ENCODE peak calls at places on chromosomes 13 and 19, in six cellular contexts. One of them, this sample, is unnamed.

GRCh38 chr19:5205388-5205787 is 135.2 kb downstream of the PTPRS start:
- DNase-seq in GM12892: no peak
- DNase-seq in esophagus muscularis mucosa: no peak
- DNase-seq in stomach: no peak
- DNase-seq in breast epithelium: no peak
- DNase-seq in GM12891: no peak
- DNase-seq in this sample: no peak

GRCh38 chr13:44932171-44932849 is 57.0 kb downstream of the NUFIP1 start:
- DNase-seq in GM12892: no peak
- DNase-seq in esophagus muscularis mucosa: no peak
- DNase-seq in stomach: no peak
- DNase-seq in breast epithelium: no peak
- DNase-seq in GM12891: no peak
- DNase-seq in this sample: no peak

GRCh38 chr13:66367356-66367755 is 862.8 kb downstream of the PCDH9 start:
- DNase-seq in GM12892: no peak
- DNase-seq in esophagus muscularis mucosa: no peak
- DNase-seq in stomach: no peak
- DNase-seq in breast epithelium: no peak
- DNase-seq in GM12891: no peak
- DNase-seq in this sample: no peak

GRCh38 chr13:41654800-41655199 is 197.4 kb downstream of the RGCC start:
- DNase-seq in GM12892: no peak
- DNase-seq in esophagus muscularis mucosa: no peak
- DNase-seq in stomach: no peak
- DNase-seq in breast epithelium: no peak
- DNase-seq in GM12891: no peak
- DNase-seq in this sample: no peak

GRCh38 chr13:113469582-113469981 is 16.3 kb upstream of the ADPRHL1 start:
- DNase-seq in GM12892: no peak
- DNase-seq in esophagus muscularis mucosa: peak
- DNase-seq in stomach: no peak
- DNase-seq in breast epithelium: no peak
- DNase-seq in GM12891: no peak
- DNase-seq in this sample: no peak

GRCh38 chr13:93248627-93249047 is 22.0 kb downstream of the GPC6 start:
- DNase-seq in GM12892: no peak
- DNase-seq in esophagus muscularis mucosa: no peak
- DNase-seq in stomach: peak
- DNase-seq in breast epithelium: no peak
- DNase-seq in GM12891: no peak
- DNase-seq in this sample: no peak

GRCh38 chr13:27851049-27851448 is 58.8 kb downstream of the GSX1 start:
- DNase-seq in GM12892: no peak
- DNase-seq in esophagus muscularis mucosa: no peak
- DNase-seq in stomach: no peak
- DNase-seq in breast epithelium: no peak
- DNase-seq in GM12891: no peak
- DNase-seq in this sample: no peak

GRCh38 chr13:113205428-113205931 is 3.0 kb downstream of the PCID2 start:
- DNase-seq in GM12892: no peak
- DNase-seq in esophagus muscularis mucosa: no peak
- DNase-seq in stomach: no peak
- DNase-seq in breast epithelium: no peak
- DNase-seq in GM12891: no peak
- DNase-seq in this sample: no peak

GRCh38 chr19:17394891-17395415 is 957 bp upstream of the CCDC194 start:
- DNase-seq in GM12892: no peak
- DNase-seq in esophagus muscularis mucosa: no peak
- DNase-seq in stomach: peak
- DNase-seq in breast epithelium: no peak
- DNase-seq in GM12891: no peak
- DNase-seq in this sample: no peak

GRCh38 chr19:49924004-49924880 is 4.8 kb upstream of the ATF5 start:
- DNase-seq in GM12892: no peak
- DNase-seq in esophagus muscularis mucosa: no peak
- DNase-seq in stomach: no peak
- DNase-seq in breast epithelium: no peak
- DNase-seq in GM12891: no peak
- DNase-seq in this sample: no peak

GRCh38 chr13:28316841-28317240 is 178.1 kb downstream of the FLT1 start:
- DNase-seq in GM12892: no peak
- DNase-seq in esophagus muscularis mucosa: no peak
- DNase-seq in stomach: no peak
- DNase-seq in breast epithelium: no peak
- DNase-seq in GM12891: no peak
- DNase-seq in this sample: no peak

GRCh38 chr19:30664358-30665058 is 292.3 kb downstream of the ZNF536 start:
- DNase-seq in GM12892: no peak
- DNase-seq in esophagus muscularis mucosa: no peak
- DNase-seq in stomach: peak
- DNase-seq in breast epithelium: no peak
- DNase-seq in GM12891: no peak
- DNase-seq in this sample: no peak

GRCh38 chr13:98411617-98412310 is 165.1 kb downstream of the STK24 start:
- DNase-seq in GM12892: no peak
- DNase-seq in esophagus muscularis mucosa: no peak
- DNase-seq in stomach: no peak
- DNase-seq in breast epithelium: no peak
- DNase-seq in GM12891: no peak
- DNase-seq in this sample: no peak

GRCh38 chr13:80361883-80362327 is 21.0 kb upstream of the SPRY2 start:
- DNase-seq in GM12892: no peak
- DNase-seq in esophagus muscularis mucosa: no peak
- DNase-seq in stomach: no peak
- DNase-seq in breast epithelium: no peak
- DNase-seq in GM12891: no peak
- DNase-seq in this sample: no peak

GRCh38 chr19:2186071-2186846 is 22.5 kb downstream of the DOT1L start:
- DNase-seq in GM12892: no peak
- DNase-seq in esophagus muscularis mucosa: peak
- DNase-seq in stomach: peak
- DNase-seq in breast epithelium: peak
- DNase-seq in GM12891: no peak
- DNase-seq in this sample: no peak

GRCh38 chr13:26571518-26571917 is 14.0 kb downstream of the WASF3 start:
- DNase-seq in GM12892: no peak
- DNase-seq in esophagus muscularis mucosa: no peak
- DNase-seq in stomach: no peak
- DNase-seq in breast epithelium: no peak
- DNase-seq in GM12891: no peak
- DNase-seq in this sample: no peak

GRCh38 chr19:39409207-39409885 is 2.7 kb downstream of the ZFP36 start:
- DNase-seq in GM12892: no peak
- DNase-seq in esophagus muscularis mucosa: peak
- DNase-seq in stomach: peak
- DNase-seq in breast epithelium: peak
- DNase-seq in GM12891: no peak
- DNase-seq in this sample: no peak
- TF ChIP-seq POLR2AphosphoS5 in GM12892: no peak
- TF ChIP-seq POLR2AphosphoS5 in esophagus muscularis mucosa: no peak
- TF ChIP-seq POLR2AphosphoS5 in stomach: peak
- TF ChIP-seq POLR2AphosphoS5 in breast epithelium: peak
- TF ChIP-seq POLR2AphosphoS5 in GM12891: no peak
- TF ChIP-seq POLR2AphosphoS5 in this sample: peak

GRCh38 chr13:49627831-49628652 is at the start of gene ARL11:
- DNase-seq in GM12892: peak
- DNase-seq in esophagus muscularis mucosa: no peak
- DNase-seq in stomach: peak
- DNase-seq in breast epithelium: peak
- DNase-seq in GM12891: peak
- DNase-seq in this sample: no peak
- TF ChIP-seq POLR2A in GM12892: peak
- TF ChIP-seq POLR2A in esophagus muscularis mucosa: no peak
- TF ChIP-seq POLR2A in stomach: no peak
- TF ChIP-seq POLR2A in breast epithelium: no peak
- TF ChIP-seq POLR2A in GM12891: peak
- TF ChIP-seq POLR2A in this sample: no peak

GRCh38 chr19:15138427-15138826 is 31.2 kb downstream of the SYDE1 start:
- DNase-seq in GM12892: no peak
- DNase-seq in esophagus muscularis mucosa: no peak
- DNase-seq in stomach: no peak
- DNase-seq in breast epithelium: no peak
- DNase-seq in GM12891: no peak
- DNase-seq in this sample: no peak

GRCh38 chr19:15141143-15141542 is 33.9 kb downstream of the SYDE1 start:
- DNase-seq in GM12892: no peak
- DNase-seq in esophagus muscularis mucosa: no peak
- DNase-seq in stomach: no peak
- DNase-seq in breast epithelium: no peak
- DNase-seq in GM12891: no peak
- DNase-seq in this sample: no peak

GRCh38 chr19:15137777-15138176 is 30.6 kb downstream of the SYDE1 start:
- DNase-seq in GM12892: no peak
- DNase-seq in esophagus muscularis mucosa: no peak
- DNase-seq in stomach: no peak
- DNase-seq in breast epithelium: no peak
- DNase-seq in GM12891: no peak
- DNase-seq in this sample: no peak

GRCh38 chr19:15142313-15142712 is 35.1 kb downstream of the SYDE1 start:
- DNase-seq in GM12892: no peak
- DNase-seq in esophagus muscularis mucosa: no peak
- DNase-seq in stomach: no peak
- DNase-seq in breast epithelium: no peak
- DNase-seq in GM12891: no peak
- DNase-seq in this sample: no peak

GRCh38 chr19:15136234-15136954 is 29.2 kb downstream of the SYDE1 start:
- DNase-seq in GM12892: no peak
- DNase-seq in esophagus muscularis mucosa: no peak
- DNase-seq in stomach: no peak
- DNase-seq in breast epithelium: no peak
- DNase-seq in GM12891: no peak
- DNase-seq in this sample: no peak
- TF ChIP-seq POLR2AphosphoS5 in GM12892: no peak
- TF ChIP-seq POLR2AphosphoS5 in esophagus muscularis mucosa: no peak
- TF ChIP-seq POLR2AphosphoS5 in stomach: no peak
- TF ChIP-seq POLR2AphosphoS5 in breast epithelium: no peak
- TF ChIP-seq POLR2AphosphoS5 in GM12891: no peak
- TF ChIP-seq POLR2AphosphoS5 in this sample: no peak

DNA sequence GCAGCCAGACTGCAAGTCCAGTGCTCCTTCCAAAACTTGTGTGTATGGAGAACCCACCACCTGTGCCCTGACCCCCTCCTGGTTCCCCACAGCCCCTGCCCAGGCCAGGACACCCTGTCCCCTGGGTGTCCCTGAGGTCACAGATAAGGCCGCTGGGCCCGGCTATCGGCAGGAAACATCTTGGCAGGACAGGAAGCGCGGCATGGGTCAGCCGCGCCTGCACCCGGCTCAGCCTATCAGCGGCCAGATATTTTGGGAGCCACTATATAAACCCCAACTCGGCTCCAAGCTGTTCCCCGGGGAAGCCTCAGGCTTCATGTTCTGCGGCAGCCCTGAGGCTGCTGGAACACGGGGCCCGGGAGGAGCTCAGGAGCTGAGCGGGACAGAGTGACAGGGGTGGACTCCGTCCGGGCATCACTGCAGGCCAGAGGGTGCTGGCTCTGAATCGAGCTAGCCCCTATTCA is 60.8 kb downstream of the AP1M1 start:
- DNase-seq in GM12892: no peak
- DNase-seq in esophagus muscularis mucosa: peak
- DNase-seq in stomach: peak
- DNase-seq in breast epithelium: no peak
- DNase-seq in GM12891: no peak
- DNase-seq in this sample: no peak
- TF ChIP-seq POLR2A in GM12892: no peak
- TF ChIP-seq POLR2A in esophagus muscularis mucosa: no peak
- TF ChIP-seq POLR2A in stomach: no peak
- TF ChIP-seq POLR2A in breast epithelium: no peak
- TF ChIP-seq POLR2A in GM12891: no peak
- TF ChIP-seq POLR2A in this sample: no peak